ENCODE peak calls at places on chromosomes 6 and 20, in five cellular contexts. U, F, C, W and E are unnamed samples.

GRCh38 chr6:1678966-1679690 is 69.4 kb downstream of the FOXC1 start:
- DNase-seq in W (no peak), F (no peak), U (no peak), C (no peak), E (no peak)

GRCh38 chr6:2976571-2977085 is 5.3 kb upstream of the SERPINB6 start:
- DNase-seq in U (no peak), C (no peak), W (no peak), F (no peak), E (no peak)

GRCh38 chr6:17923401-17923863 is 64.0 kb downstream of the KIF13A start:
- DNase-seq in W (no peak), U (no peak), F (no peak), C (no peak), E (no peak)

GRCh38 chr6:38400764-38401163 is 239.0 kb downstream of the BTBD9 start:
- DNase-seq in W (no peak), F (no peak), C (no peak), U (no peak), E (no peak)

GRCh38 chr6:134689676-134690447 is 260.0 kb downstream of the ALDH8A1 start:
- DNase-seq in W (no peak), C (no peak), U (no peak), F (no peak), E (no peak)

GRCh38 chr20:8361008-8361652 is 229.1 kb downstream of the PLCB1 start:
- DNase-seq in C (no peak), W (no peak), F (no peak), U (no peak), E (no peak)

GRCh38 chr6:166592818-166593217 is 6.3 kb upstream of the RAMACL start:
- DNase-seq in W (no peak), F (no peak), U (no peak), C (no peak), E (no peak)

GRCh38 chr6:143843689-143844405 is 709 bp downstream of the LTV1 start:
- DNase-seq in U (no peak), W (no peak), F (no peak), C (no peak), E (no peak)

GRCh38 chr20:61447950-61448349 is 195.9 kb downstream of the CDH4 start:
- DNase-seq in C (peak; percentile 23), U (no peak), F (no peak), W (no peak), E (no peak)

GRCh38 chr6:160996316-160996715 is 4.7 kb downstream of the MAP3K4 start:
- DNase-seq in C (no peak), U (no peak), F (no peak), W (no peak), E (no peak)

GRCh38 chr20:48238326-48238725 is 453.0 kb upstream of the SULF2 start:
- DNase-seq in U (no peak), F (no peak), C (no peak), W (no peak), E (no peak)

GRCh38 chr6:152004036-152004566 is 196.6 kb downstream of the ESR1 start:
- DNase-seq in U (no peak), C (no peak), F (no peak), W (no peak), E (no peak)

GRCh38 chr20:45085289-45085688 is 15.6 kb downstream of the KCNS1 start:
- DNase-seq in U (no peak), F (no peak), C (no peak), W (no peak), E (no peak)

GRCh38 chr20:45083127-45083526 is 17.8 kb downstream of the KCNS1 start:
- DNase-seq in F (no peak), C (no peak), U (no peak), W (no peak), E (no peak)

GRCh38 chr20:45082468-45082867 is 18.5 kb downstream of the KCNS1 start:
- DNase-seq in C (no peak), F (no peak), W (no peak), U (no peak), E (no peak)

GRCh38 chr20:45077559-45077958 is 23.4 kb downstream of the KCNS1 start:
- DNase-seq in F (no peak), U (no peak), C (no peak), W (no peak), E (no peak)

GRCh38 chr20:45080867-45081616 is 19.9 kb downstream of the KCNS1 start:
- DNase-seq in U (peak; percentile 16), W (no peak), F (no peak), C (no peak), E (no peak)
- TF ChIP-seq CTCF in U (peak; percentile 50), W (peak; percentile 66), F (peak; percentile 11), C (peak; percentile 23), E (peak; percentile 56)

GRCh38 chr6:145898376-145898775 is 65.8 kb downstream of the SHPRH start:
- DNase-seq in U (no peak), F (no peak), C (no peak), W (no peak), E (no peak)

GRCh38 chr6:145893586-145893985 is 70.6 kb downstream of the SHPRH start:
- DNase-seq in U (no peak), C (no peak), W (no peak), F (no peak), E (no peak)

GRCh38 chr6:145897552-145897951 is 66.6 kb downstream of the SHPRH start:
- DNase-seq in U (no peak), F (no peak), W (no peak), C (no peak), E (no peak)

GRCh38 chr6:145892026-145892425 is 72.1 kb downstream of the SHPRH start:
- DNase-seq in F (no peak), C (no peak), U (no peak), W (no peak), E (no peak)

DNA sequence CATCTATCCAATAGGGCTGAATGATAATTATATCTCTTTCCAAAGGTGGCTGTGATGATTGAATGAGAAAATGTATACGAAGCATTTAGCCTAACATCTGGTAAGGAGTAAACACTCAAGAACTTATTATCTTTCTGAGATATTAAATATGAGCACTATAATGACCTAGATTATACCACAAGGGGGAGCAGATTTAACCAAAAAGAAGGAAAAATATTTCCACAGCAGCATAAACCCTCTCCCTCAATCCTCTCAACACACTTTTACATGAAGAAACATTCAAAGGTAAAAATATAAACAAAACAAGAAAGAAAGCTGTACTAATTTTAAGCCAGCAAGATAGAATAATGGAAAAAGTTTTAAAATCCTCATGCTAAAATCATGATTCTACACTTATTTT is 68.4 kb downstream of the SHPRH start:
- DNase-seq in C (no peak), F (no peak), W (no peak), U (no peak), E (no peak)
- TF ChIP-seq CTCF in C (peak; percentile 40), F (no peak), W (peak; percentile 45), U (peak; percentile 21), E (peak; percentile 31)

DNA sequence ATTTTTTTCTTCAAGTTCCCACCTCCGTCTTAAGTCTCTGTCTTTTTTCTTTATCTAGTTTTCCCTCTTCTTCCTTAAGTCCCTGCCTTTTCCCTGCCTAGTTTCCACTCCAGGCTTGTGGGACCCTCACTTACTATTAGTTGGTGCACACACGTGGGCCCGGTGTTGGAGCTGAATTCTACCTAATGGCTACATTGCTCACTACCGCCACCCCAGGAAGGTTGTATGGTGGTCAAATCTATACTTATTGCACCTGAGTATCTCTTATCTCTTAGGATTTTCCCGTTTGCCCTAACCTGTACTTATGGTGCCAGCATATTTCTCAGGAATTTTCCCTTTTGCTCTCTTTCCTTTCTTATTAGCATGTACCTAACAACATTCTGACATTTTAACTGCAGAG is 692.8 kb downstream of the EPM2A start:
- DNase-seq in W (no peak), F (no peak), C (peak; percentile 52), U (no peak), E (no peak)
- TF ChIP-seq CTCF in W (peak; percentile 9), F (no peak), C (peak; percentile 68), U (no peak), E (no peak)

GRCh38 chr20:50291428-50292323 is 101.0 kb downstream of the CEBPB start:
- DNase-seq in F (no peak), C (no peak), U (no peak), W (no peak), E (no peak)

GRCh38 chr20:50293244-50294139 is 102.9 kb downstream of the CEBPB start:
- DNase-seq in W (no peak), C (no peak), F (no peak), U (no peak), E (no peak)

GRCh38 chr20:50294164-50295088 is 103.8 kb downstream of the CEBPB start:
- DNase-seq in U (no peak), W (no peak), C (peak; percentile 45), F (no peak), E (no peak)

GRCh38 chr20:50290815-50291214 is 100.2 kb downstream of the CEBPB start:
- DNase-seq in W (no peak), U (no peak), F (no peak), C (no peak), E (no peak)

DNA sequence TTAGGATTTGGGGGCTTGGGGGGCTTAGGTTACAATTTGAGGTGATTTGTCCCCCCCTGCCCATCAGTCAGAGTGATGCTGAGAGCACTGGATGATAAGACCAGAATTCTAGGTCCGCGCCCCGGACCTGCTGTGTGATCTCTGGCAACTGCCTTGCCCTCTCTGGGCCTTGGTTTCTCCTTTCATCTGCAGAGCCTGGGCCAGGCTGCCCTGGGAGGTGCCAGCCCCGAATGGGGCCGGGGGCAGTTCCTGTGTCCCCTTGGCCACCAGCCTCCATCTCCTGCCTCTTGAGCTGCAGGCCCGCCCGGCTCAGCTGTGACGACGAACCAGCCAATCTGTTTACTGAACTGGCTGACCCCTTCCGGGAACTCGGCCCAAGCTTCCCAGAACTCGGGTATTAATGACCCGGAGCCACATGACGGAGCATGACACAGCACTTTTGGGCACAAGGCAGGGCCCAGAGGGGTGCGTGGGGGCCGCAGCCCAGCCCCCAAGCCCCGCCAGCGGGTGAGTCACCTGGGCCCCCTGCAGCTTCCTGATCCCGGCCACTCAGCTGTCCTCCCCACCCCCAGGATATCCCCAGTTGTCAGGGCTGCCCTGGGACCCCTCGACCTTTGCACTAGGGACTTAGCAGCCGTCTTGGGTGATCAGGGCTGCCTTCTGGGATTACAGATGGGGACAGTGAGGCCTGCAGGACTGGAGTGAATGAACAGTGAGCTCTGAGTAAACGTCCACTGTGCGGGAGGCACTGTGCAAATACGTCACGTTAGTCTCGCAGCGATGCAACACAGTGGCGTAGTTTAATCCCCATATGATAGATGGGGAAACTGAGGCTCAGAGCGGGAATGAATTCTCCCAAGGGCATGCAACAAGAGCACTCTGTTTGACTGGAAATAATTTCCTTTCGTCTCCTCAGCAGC is 102.0 kb downstream of the CEBPB start:
- DNase-seq in U (no peak), W (peak; percentile 93), C (peak; percentile 58), F (no peak), E (no peak)
- TF ChIP-seq CTCF in U (no peak), W (no peak), C (no peak), F (no peak), E (no peak)

DNA sequence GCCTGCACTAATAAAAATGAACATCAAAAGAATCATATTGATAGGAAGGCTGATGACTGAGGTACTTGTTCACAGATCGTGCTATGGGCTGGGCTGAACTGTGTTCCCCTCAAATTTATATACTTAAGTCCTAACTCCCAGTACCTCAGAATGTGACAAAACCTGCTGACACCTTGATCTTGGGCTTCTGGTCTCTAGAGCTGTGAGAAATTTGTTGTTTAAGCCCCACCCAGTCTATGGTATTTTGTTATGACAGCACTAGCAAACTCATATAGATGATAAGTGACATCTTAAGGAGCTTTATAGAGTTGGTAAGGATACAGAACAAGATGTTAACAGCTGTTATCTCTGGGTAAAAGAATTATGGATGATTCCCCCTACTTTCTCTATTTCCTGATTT is 13.8 kb downstream of the UBE2V1 start:
- DNase-seq in F (no peak), W (no peak), U (no peak), C (no peak), E (no peak)
- TF ChIP-seq CTCF in F (no peak), W (no peak), U (no peak), C (no peak), E (no peak)